ENCODE peak calls at places on chromosome 1, in eight cellular contexts. Y, I, O, Z, X, L, C and B are unnamed samples.

GRCh38 chr1:74847720-74848119 is 114.8 kb downstream of the TYW3 start:
- DNase-seq in Y (no peak), I (no peak), O (no peak), Z (peak), X (no peak), L (no peak), C (no peak), B (peak)

GRCh38 chr1:12570291-12570690 is 47.7 kb downstream of the DHRS3 start:
- DNase-seq in Y (no peak), I (no peak), O (no peak), Z (no peak), X (no peak), L (no peak), C (no peak), B (no peak)

GRCh38 chr1:183283286-183283685 is 97.2 kb downstream of the LAMC2 start:
- DNase-seq in Y (no peak), I (no peak), O (no peak), Z (no peak), X (no peak), L (no peak), C (no peak), B (no peak)

GRCh38 chr1:203172184-203173115 is 3.2 kb downstream of the MYBPH start:
- DNase-seq in Y (peak), I (peak), O (no peak), Z (peak), X (peak), L (no peak), C (peak), B (peak)

GRCh38 chr1:113369040-113369439 is 21.3 kb upstream of the MAGI3 start:
- DNase-seq in Y (no peak), I (no peak), O (no peak), Z (no peak), X (no peak), L (no peak), C (no peak), B (no peak)

GRCh38 chr1:160747717-160748116 is 8.7 kb downstream of the SLAMF7 start:
- DNase-seq in Y (no peak), I (no peak), O (no peak), Z (no peak), X (no peak), L (no peak), C (no peak), B (no peak)

GRCh38 chr1:211638246-211638645 is 37.2 kb downstream of the NEK2 start:
- DNase-seq in Y (no peak), I (no peak), O (no peak), Z (no peak), X (no peak), L (no peak), C (no peak), B (no peak)

GRCh38 chr1:184624051-184624450 is 130.6 kb downstream of the EDEM3 start:
- DNase-seq in Y (no peak), I (no peak), O (no peak), Z (no peak), X (peak), L (no peak), C (peak), B (peak)

GRCh38 chr1:185895208-185895900 is 161.2 kb downstream of the HMCN1 start:
- DNase-seq in Y (no peak), I (peak), O (no peak), Z (no peak), X (peak), L (no peak), C (no peak), B (peak)

GRCh38 chr1:93328809-93329477 is 16.8 kb upstream of the DR1 start:
- DNase-seq in Y (no peak), I (no peak), O (no peak), Z (peak), X (no peak), L (no peak), C (no peak), B (no peak)

GRCh38 chr1:52814465-52814864 is 28.1 kb upstream of the ZYG11A start:
- DNase-seq in Y (no peak), I (no peak), O (no peak), Z (peak), X (no peak), L (no peak), C (no peak), B (no peak)

GRCh38 chr1:235297579-235297978 is 30.4 kb downstream of the ARID4B start:
- DNase-seq in Y (no peak), I (peak), O (no peak), Z (peak), X (no peak), L (no peak), C (no peak), B (peak)

GRCh38 chr1:196535727-196536126 is 72.5 kb downstream of the KCNT2 start:
- DNase-seq in Y (peak), I (peak), O (no peak), Z (peak), X (peak), L (no peak), C (peak), B (peak)

GRCh38 chr1:3073520-3074296 is 4.7 kb downstream of the PRDM16 start:
- DNase-seq in Y (no peak), I (no peak), O (no peak), Z (no peak), X (no peak), L (no peak), C (no peak), B (no peak)
- H3K4me3 ChIP-seq in Y (no peak), I (no peak), O (no peak), Z (no peak), X (no peak), L (no peak), C (no peak), B (no peak)

DNA sequence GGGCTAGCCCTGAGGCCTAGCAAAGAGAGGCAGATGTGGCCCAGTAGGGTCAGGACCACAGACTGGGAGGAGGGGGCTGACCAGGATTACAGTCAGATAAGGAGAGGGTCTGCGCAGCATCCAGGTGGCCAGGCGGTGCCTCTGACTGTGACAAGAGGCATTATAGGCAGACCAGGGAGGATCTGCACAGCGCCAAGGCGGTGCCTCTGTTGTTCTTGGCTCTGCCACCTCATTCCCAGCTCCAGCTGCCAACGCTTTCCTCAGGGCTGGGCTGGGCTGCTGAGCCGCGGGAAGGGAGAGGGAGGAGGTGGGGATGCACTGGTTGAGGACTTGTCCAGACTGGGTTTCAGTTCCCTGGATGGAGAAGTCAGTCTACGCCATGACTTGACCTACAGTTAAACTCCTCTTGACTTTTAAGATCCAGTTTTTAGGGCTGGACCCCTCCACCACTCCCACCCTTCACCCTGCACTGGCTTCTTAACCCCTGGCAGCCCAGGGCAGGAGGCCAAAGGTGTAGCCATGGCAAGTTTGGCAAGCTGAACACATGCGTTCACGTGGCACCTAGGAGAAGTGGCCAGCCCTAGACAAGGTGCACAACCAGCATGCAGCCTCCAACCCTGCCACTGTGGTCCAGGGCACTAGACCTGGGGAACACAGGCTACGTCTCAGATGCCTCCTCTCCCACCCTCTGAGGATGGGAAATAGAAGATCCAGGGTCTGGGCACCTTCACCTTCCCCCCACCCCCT is 4.5 kb upstream of the CRABP2 start:
- DNase-seq in Y (no peak), I (peak), O (no peak), Z (peak), X (peak), L (peak), C (no peak), B (peak)
- H3K4me3 ChIP-seq in Y (no peak), I (no peak), O (no peak), Z (no peak), X (no peak), L (no peak), C (no peak), B (no peak)

GRCh38 chr1:72280714-72281113 is 1.6 kb downstream of the NEGR1 start:
- DNase-seq in Y (no peak), I (no peak), O (no peak), Z (no peak), X (peak), L (peak), C (no peak), B (peak)
- H3K4me3 ChIP-seq in Y (no peak), I (peak), O (no peak), Z (peak), X (no peak), L (peak), C (peak), B (peak)

GRCh38 chr1:167864392-167864992 is 49.4 kb downstream of the ADCY10 start:
- DNase-seq in Y (no peak), I (no peak), O (no peak), Z (no peak), X (no peak), L (no peak), C (no peak), B (no peak)

GRCh38 chr1:167861664-167862381 is 52.1 kb downstream of the ADCY10 start:
- DNase-seq in Y (no peak), I (no peak), O (no peak), Z (no peak), X (no peak), L (no peak), C (no peak), B (no peak)

GRCh38 chr1:167863921-167864279 is 50.0 kb downstream of the ADCY10 start:
- DNase-seq in Y (no peak), I (no peak), O (no peak), Z (no peak), X (no peak), L (no peak), C (no peak), B (no peak)

GRCh38 chr1:167860231-167860923 is 53.6 kb downstream of the ADCY10 start:
- DNase-seq in Y (no peak), I (no peak), O (no peak), Z (peak), X (peak), L (no peak), C (no peak), B (peak)

GRCh38 chr1:167862432-167863076 is 51.4 kb downstream of the ADCY10 start:
- DNase-seq in Y (no peak), I (no peak), O (no peak), Z (peak), X (peak), L (no peak), C (no peak), B (peak)
- H3K4me3 ChIP-seq in Y (no peak), I (no peak), O (no peak), Z (no peak), X (no peak), L (no peak), C (no peak), B (no peak)

GRCh38 chr1:43372172-43372571 is 4.4 kb upstream of the ELOVL1 start:
- DNase-seq in Y (no peak), I (no peak), O (no peak), Z (peak), X (no peak), L (no peak), C (no peak), B (no peak)
- H3K4me3 ChIP-seq in Y (no peak), I (no peak), O (no peak), Z (no peak), X (no peak), L (no peak), C (no peak), B (no peak)

GRCh38 chr1:58815680-58816071 is 31.8 kb upstream of the JUN start:
- DNase-seq in Y (no peak), I (no peak), O (no peak), Z (no peak), X (no peak), L (no peak), C (no peak), B (no peak)

GRCh38 chr1:58818075-58818474 is 34.2 kb upstream of the JUN start:
- DNase-seq in Y (no peak), I (peak), O (no peak), Z (peak), X (peak), L (peak), C (peak), B (peak)

GRCh38 chr1:58816072-58816746 is 32.4 kb upstream of the JUN start:
- DNase-seq in Y (peak), I (peak), O (peak), Z (peak), X (peak), L (peak), C (peak), B (peak)

GRCh38 chr1:58815069-58815679 is 31.3 kb upstream of the JUN start:
- DNase-seq in Y (peak), I (peak), O (peak), Z (peak), X (peak), L (peak), C (peak), B (peak)

DNA sequence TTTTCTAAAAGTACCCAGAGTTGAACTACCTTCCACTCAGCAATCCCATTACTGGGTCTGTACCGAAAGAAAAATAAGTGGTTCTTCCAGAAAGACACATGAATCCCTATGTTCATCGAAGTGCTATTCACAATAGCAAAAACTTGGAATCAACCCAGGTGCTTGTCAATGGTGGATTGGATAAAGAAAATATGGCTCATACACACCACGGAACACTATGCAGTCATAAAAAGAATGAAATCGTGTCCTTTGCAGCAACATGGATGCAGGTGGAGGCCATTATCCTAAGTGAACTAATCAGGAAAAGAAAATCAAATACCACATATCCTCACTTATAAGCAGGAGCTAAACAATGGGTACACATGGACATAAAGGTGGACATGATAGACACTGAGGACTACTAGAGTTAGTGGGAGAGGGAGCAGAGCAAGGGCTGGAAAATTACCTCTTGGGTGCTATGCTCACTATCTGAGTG is 32.9 kb upstream of the JUN start:
- DNase-seq in Y (no peak), I (peak), O (no peak), Z (peak), X (peak), L (no peak), C (no peak), B (no peak)
- H3K4me3 ChIP-seq in Y (peak), I (no peak), O (peak), Z (peak), X (peak), L (peak), C (peak), B (no peak)

GRCh38 chr1:1354271-1355247 is 3.8 kb downstream of the MXRA8 start:
- DNase-seq in Y (no peak), I (no peak), O (no peak), Z (no peak), X (no peak), L (no peak), C (no peak), B (no peak)

GRCh38 chr1:1355376-1355775 is 3.0 kb downstream of the MXRA8 start:
- DNase-seq in Y (no peak), I (no peak), O (no peak), Z (peak), X (no peak), L (no peak), C (no peak), B (no peak)

GRCh38 chr1:1357871-1358432 is 403 bp downstream of the MXRA8 start:
- DNase-seq in Y (no peak), I (peak), O (no peak), Z (peak), X (no peak), L (no peak), C (no peak), B (no peak)

GRCh38 chr1:1356796-1357401 is 1.5 kb downstream of the MXRA8 start:
- DNase-seq in Y (no peak), I (no peak), O (no peak), Z (no peak), X (no peak), L (no peak), C (no peak), B (no peak)

DNA sequence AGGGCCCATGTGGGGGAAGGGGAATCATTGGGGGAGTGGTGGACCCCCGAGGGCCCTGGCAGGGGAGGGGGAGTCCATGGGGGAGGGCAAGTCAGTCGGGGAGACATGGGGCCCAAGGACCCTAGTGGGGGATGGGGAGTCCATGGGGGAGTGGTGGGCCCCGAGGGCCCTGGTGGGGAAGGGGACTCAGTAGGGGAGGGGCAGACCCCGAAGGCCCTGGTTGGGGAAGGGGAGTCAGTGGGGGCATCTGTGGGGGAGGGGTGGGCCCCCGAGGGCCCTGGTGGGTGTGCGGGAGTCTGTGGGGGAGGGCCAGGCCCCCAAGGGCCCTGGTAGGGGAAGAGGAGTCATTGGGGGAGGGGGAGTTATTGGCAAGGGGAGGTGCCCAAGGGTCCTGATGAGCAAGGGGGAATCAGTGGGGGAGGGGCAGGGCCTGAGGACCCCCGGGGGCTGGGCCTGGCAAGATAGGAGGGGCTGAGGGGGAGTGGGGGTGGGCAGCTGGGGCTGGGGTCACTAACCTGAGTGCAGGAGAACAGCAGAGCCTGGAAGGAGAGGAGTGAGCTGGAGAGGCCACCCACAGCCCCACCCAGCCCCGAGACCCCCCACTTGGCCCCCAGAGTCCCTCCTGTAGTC is 2.1 kb downstream of the MXRA8 start:
- DNase-seq in Y (no peak), I (no peak), O (no peak), Z (no peak), X (no peak), L (no peak), C (no peak), B (no peak)
- H3K4me3 ChIP-seq in Y (peak), I (peak), O (no peak), Z (peak), X (peak), L (peak), C (peak), B (peak)

GRCh38 chr1:33880298-33880697 is 16.4 kb downstream of the HMGB4 start:
- DNase-seq in Y (no peak), I (no peak), O (no peak), Z (no peak), X (peak), L (peak), C (no peak), B (no peak)
- H3K4me3 ChIP-seq in Y (no peak), I (no peak), O (no peak), Z (no peak), X (no peak), L (no peak), C (no peak), B (no peak)